ENCODE peak calls at places on chromosomes 5 and 9, in ten cellular contexts. E is HCT116, L is AG10803, Z is neural progenitor cell, U is heart left ventricle, N is tibial nerve, W is IMR-90, B is astrocyte, O is heart right ventricle, X is mammary epithelial cell. A is an unnamed sample.

GRCh38 chr9:135561391-135562234 is at the start of gene PAEP:
- DNase-seq in E (no peak), L (no peak), Z (no peak), U (no peak), N (no peak), W (no peak), B (no peak), O (no peak), X (no peak), A (no peak)

GRCh38 chr5:132322266-132322665 is 28.1 kb downstream of the SLC22A4 start:
- DNase-seq in E (no peak), L (no peak), Z (peak; percentile 81), U (no peak), N (no peak), W (no peak), B (no peak), O (no peak), X (no peak), A (no peak)

GRCh38 chr5:172818081-172818480 is 16.0 kb upstream of the ERGIC1 start:
- DNase-seq in E (no peak), L (no peak), Z (no peak), U (no peak), N (no peak), W (no peak), B (no peak), O (no peak), X (no peak), A (no peak)

GRCh38 chr9:72718503-72718902 is 197.1 kb downstream of the TMC1 start:
- DNase-seq in E (no peak), L (no peak), Z (no peak), U (no peak), N (no peak), W (no peak), B (no peak), O (no peak), X (no peak), A (no peak)

GRCh38 chr9:125233678-125234077 is 7.5 kb downstream of the HSPA5 start:
- DNase-seq in E (no peak), L (peak; percentile 97), Z (no peak), U (no peak), N (no peak), W (peak; percentile 100), B (peak; percentile 99), O (no peak), X (peak; percentile 93), A (no peak)

GRCh38 chr5:91311168-91311696 is 71.9 kb downstream of the ARRDC3 start:
- DNase-seq in E (no peak), L (no peak), Z (no peak), U (no peak), N (no peak), W (no peak), B (no peak), O (no peak), X (no peak), A (no peak)

GRCh38 chr9:37290881-37291485 is 131.5 kb upstream of the GRHPR start:
- DNase-seq in E (peak; percentile 21), L (peak; percentile 79), Z (no peak), U (no peak), N (no peak), W (peak; percentile 88), B (peak; percentile 72), O (no peak), X (peak; percentile 75), A (no peak)

GRCh38 chr5:174721522-174722432 is 2.6 kb upstream of the MSX2 start:
- DNase-seq in E (no peak), L (no peak), Z (no peak), U (no peak), N (no peak), W (no peak), B (no peak), O (no peak), X (no peak), A (no peak)

GRCh38 chr5:42749020-42749419 is 7.6 kb upstream of the CCDC152 start:
- DNase-seq in E (no peak), L (no peak), Z (no peak), U (no peak), N (no peak), W (peak; percentile 3), B (no peak), O (no peak), X (peak; percentile 70), A (no peak)

GRCh38 chr5:91150189-91150588 is 232.9 kb downstream of the ARRDC3 start:
- DNase-seq in E (peak; percentile 7), L (no peak), Z (no peak), U (no peak), N (no peak), W (no peak), B (no peak), O (no peak), X (peak; percentile 57), A (no peak)

GRCh38 chr5:89929173-89929572 is 480.4 kb downstream of the CETN3 start:
- DNase-seq in E (peak; percentile 28), L (no peak), Z (no peak), U (no peak), N (no peak), W (no peak), B (no peak), O (no peak), X (no peak), A (no peak)

GRCh38 chr9:109986423-109987055 is 206.5 kb downstream of the PALM2AKAP2 start:
- DNase-seq in E (no peak), L (peak; percentile 98), Z (no peak), U (no peak), N (no peak), W (peak; percentile 93), B (peak; percentile 99), O (no peak), X (peak; percentile 73), A (no peak)

GRCh38 chr9:95595780-95596179 is 79.0 kb upstream of the PTCH1 start:
- DNase-seq in E (no peak), L (no peak), Z (no peak), U (no peak), N (no peak), W (no peak), B (no peak), O (no peak), X (no peak), A (no peak)

GRCh38 chr5:88940712-88941111 is 57.7 kb upstream of the MEF2C start:
- DNase-seq in E (no peak), L (peak; percentile 37), Z (no peak), U (no peak), N (no peak), W (no peak), B (no peak), O (no peak), X (no peak), A (no peak)

GRCh38 chr5:110045153-110045552 is 355.4 kb downstream of the MAN2A1 start:
- DNase-seq in E (no peak), L (peak; percentile 46), Z (no peak), U (no peak), N (no peak), W (no peak), B (peak; percentile 18), O (no peak), X (peak; percentile 4), A (no peak)

GRCh38 chr5:110043025-110043424 is 353.3 kb downstream of the MAN2A1 start:
- DNase-seq in E (no peak), L (no peak), Z (no peak), U (no peak), N (no peak), W (no peak), B (no peak), O (no peak), X (no peak), A (no peak)

GRCh38 chr5:110038297-110038997 is 348.7 kb downstream of the MAN2A1 start:
- DNase-seq in E (no peak), L (peak; percentile 37), Z (no peak), U (no peak), N (no peak), W (no peak), B (peak; percentile 96), O (no peak), X (no peak), A (no peak)

GRCh38 chr5:110040178-110040577 is 350.5 kb downstream of the MAN2A1 start:
- DNase-seq in E (no peak), L (no peak), Z (no peak), U (no peak), N (no peak), W (no peak), B (no peak), O (no peak), X (no peak), A (no peak)
- TF ChIP-seq CTCF in E (peak; percentile 28), L (peak; percentile 25), Z (no peak), U (no peak), N (no peak), W (no peak), B (no peak), O (no peak), X (peak; percentile 38), A (no peak)

GRCh38 chr9:131627846-131628820 is 82.8 kb downstream of the PRRT1B start:
- DNase-seq in E (no peak), L (no peak), Z (no peak), U (peak; percentile 50), N (no peak), W (peak; percentile 71), B (peak; percentile 95), O (no peak), X (no peak), A (no peak)
- H3K4me3 ChIP-seq in E (no peak overlapping the region), L (no peak overlapping the region), Z (no peak overlapping the region), U (no peak overlapping the region), N (no peak overlapping the region), W (no peak overlapping the region), B (peak overlapping the region; percentile 26), O (no peak overlapping the region), X (no peak overlapping the region), A (no peak overlapping the region)

DNA sequence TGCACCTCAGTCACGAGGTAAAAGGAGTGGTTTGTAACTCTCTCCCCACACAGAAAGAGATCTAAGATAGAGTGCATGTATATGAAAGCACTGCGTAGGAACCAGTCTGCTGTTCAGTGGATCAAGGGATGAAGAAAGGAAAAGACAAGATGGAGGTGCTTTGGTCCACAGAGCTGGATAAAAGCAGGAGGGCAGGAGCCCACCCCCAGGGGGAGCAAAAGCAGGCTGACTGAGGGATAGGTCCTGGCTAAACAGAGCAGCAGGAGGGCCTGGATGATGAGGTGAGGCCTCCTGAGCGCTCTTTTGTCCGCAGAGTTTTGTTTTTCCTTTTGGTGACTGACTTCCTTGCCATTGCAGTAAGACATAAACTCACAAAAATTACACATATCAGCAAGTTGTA is 293.5 kb upstream of the C9orf72 start:
- DNase-seq in E (no peak), L (no peak), Z (peak; percentile 5), U (no peak), N (no peak), W (no peak), B (no peak), O (no peak), X (no peak), A (no peak)
- TF ChIP-seq CTCF in E (no peak), L (no peak), Z (peak; percentile 13), U (no peak), N (no peak), W (no peak), B (no peak), O (no peak), X (no peak), A (no peak)

DNA sequence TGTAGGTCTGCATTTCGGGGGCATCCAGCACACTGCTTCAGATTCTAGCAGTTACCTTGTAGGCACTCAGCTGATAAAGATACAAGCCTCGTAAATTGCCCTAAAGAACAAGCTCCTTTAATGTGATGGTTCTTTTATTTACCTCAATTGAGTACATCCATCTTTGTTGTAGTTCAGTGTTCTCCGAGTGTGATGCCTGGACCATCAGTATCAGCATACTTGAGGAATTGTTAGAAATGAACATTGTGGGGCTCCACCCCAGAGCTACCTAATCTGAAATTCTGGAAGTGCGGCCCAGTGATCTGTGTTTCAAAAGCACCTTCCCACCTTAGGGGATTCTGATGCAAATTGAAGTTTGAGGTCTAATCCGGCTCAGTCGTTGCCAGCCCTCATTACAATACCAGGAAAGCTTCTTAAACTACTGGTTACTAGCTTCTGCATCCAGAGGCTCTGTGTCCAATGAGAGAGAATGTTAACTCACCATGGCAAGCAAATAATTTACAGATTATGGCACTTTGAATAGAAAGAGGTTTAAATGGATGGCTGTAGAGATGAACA is 47.7 kb downstream of the RAI14 start:
- DNase-seq in E (no peak), L (no peak), Z (peak; percentile 70), U (no peak), N (no peak), W (no peak), B (no peak), O (no peak), X (no peak), A (no peak)
- H3K4me3 ChIP-seq in E (no peak overlapping the region), L (no peak overlapping the region), Z (no peak overlapping the region), U (no peak overlapping the region), N (no peak overlapping the region), W (no peak overlapping the region), B (no peak overlapping the region), O (no peak overlapping the region), X (no peak overlapping the region), A (no peak overlapping the region)

A was measured in tibial artery.